ENCODE peak calls at places on chromosomes 16 and 17, in eight cellular contexts. O is GM20000, H is HAP-1, Y is skeletal muscle cell, X is LoVo, Q is foreskin fibroblast, B is mesothelial cell of epicardium, N is ACHN. I is an unnamed sample.

GRCh38 chr16:19520861-19521331 is 1.0 kb downstream of the GDE1 start:
- DNase-seq in Y (no peak), X (peak), H (peak), N (peak), Q (peak), O (peak), B (no peak), I (no peak)

GRCh38 chr16:54630284-54630967 is 300.2 kb upstream of the IRX5 start:
- DNase-seq in Y (no peak), B (no peak), O (no peak), Q (peak), X (no peak), H (no peak), N (no peak), I (no peak)

GRCh38 chr17:66518677-66519076 is 216.3 kb downstream of the PRKCA start:
- DNase-seq in N (no peak), O (no peak), Y (no peak), H (no peak), B (no peak), Q (no peak), X (no peak), I (no peak)

GRCh38 chr17:58335779-58336455 is 7.3 kb upstream of the TSPOAP1 start:
- DNase-seq in N (no peak), X (peak), B (no peak), Y (no peak), Q (no peak), O (peak), H (no peak), I (peak)

GRCh38 chr17:2364132-2365116 is 27.1 kb downstream of the SGSM2 start:
- DNase-seq in H (no peak), N (no peak), X (no peak), B (no peak), O (no peak), Q (no peak), Y (no peak), I (no peak)

GRCh38 chr17:9900019-9900594 is 5.0 kb downstream of the RCVRN start:
- DNase-seq in Y (no peak), X (no peak), B (no peak), N (no peak), Q (peak), H (no peak), O (no peak), I (no peak)

GRCh38 chr16:74605746-74606520 is 981 bp downstream of the GLG1 start:
- DNase-seq in B (no peak), O (no peak), H (no peak), Y (no peak), N (no peak), X (no peak), Q (peak), I (no peak)

GRCh38 chr17:78532922-78533640 is 44.1 kb downstream of the DNAH17 start:
- DNase-seq in O (no peak), H (no peak), Y (peak), N (peak), Q (peak), X (no peak), B (no peak), I (no peak)

GRCh38 chr17:81398170-81398854 is 3.1 kb downstream of the BAHCC1 start:
- DNase-seq in H (peak), Y (no peak), X (peak), N (no peak), B (no peak), Q (no peak), O (no peak), I (peak)

GRCh38 chr16:68186877-68187276 is 49.0 kb downstream of the ESRP2 start:
- DNase-seq in X (no peak), B (no peak), H (no peak), O (no peak), N (no peak), Q (no peak), Y (no peak), I (no peak)

GRCh38 chr16:48133455-48134226 is 22.2 kb downstream of the ABCC12 start:
- DNase-seq in Y (no peak), N (no peak), B (no peak), O (no peak), Q (no peak), H (no peak), X (no peak), I (no peak)

GRCh38 chr17:43994272-43995149 is 9.9 kb upstream of the NAGS start:
- DNase-seq in O (peak), Y (no peak), N (peak), Q (peak), X (peak), H (peak), B (peak), I (peak)

GRCh38 chr16:89103156-89103555 is 9.5 kb downstream of the ACSF3 start:
- DNase-seq in B (no peak), X (no peak), Y (no peak), O (no peak), H (no peak), Q (no peak), N (no peak), I (peak)

GRCh38 chr17:49224198-49224996 is 6.2 kb downstream of the PHOSPHO1 start:
- DNase-seq in Y (no peak), Q (peak), X (no peak), N (no peak), H (no peak), O (peak), B (peak), I (peak)

GRCh38 chr17:39001703-39002637 is 34.8 kb upstream of the FBXO47 start:
- DNase-seq in Y (peak), N (no peak), X (peak), Q (peak), B (no peak), O (no peak), H (no peak), I (peak)

GRCh38 chr17:47235506-47235905 is 18.1 kb upstream of the ITGB3 start:
- DNase-seq in Q (no peak), B (no peak), Y (no peak), N (no peak), H (no peak), O (no peak), X (no peak), I (no peak)

GRCh38 chr17:45143767-45144198 is 4.5 kb upstream of the HEXIM1 start:
- DNase-seq in Y (peak), B (peak), O (no peak), X (no peak), N (no peak), H (no peak), Q (peak), I (no peak)

GRCh38 chr17:82917656-82918345 is 78.0 kb upstream of the ZNF750 start:
- DNase-seq in Q (peak), B (no peak), X (no peak), N (peak), Y (no peak), O (no peak), H (no peak), I (peak)

GRCh38 chr17:42120161-42121065 is 754 bp downstream of the KAT2A start:
- DNase-seq in B (no peak), X (peak), N (no peak), H (peak), O (peak), Q (peak), Y (no peak), I (peak)

GRCh38 chr16:1932050-1933028 is 10.7 kb downstream of the MSRB1 start:
- DNase-seq in H (no peak), B (no peak), Q (peak), Y (no peak), N (peak), X (no peak), O (no peak), I (no peak)

GRCh38 chr16:82694239-82694874 is 67.6 kb downstream of the CDH13 start:
- DNase-seq in X (no peak), B (no peak), Q (peak), Y (peak), N (peak), H (no peak), O (no peak), I (no peak)

GRCh38 chr17:78469443-78469842 is 91.0 kb downstream of the PGS1 start:
- DNase-seq in X (no peak), N (no peak), Y (no peak), B (no peak), H (no peak), Q (no peak), O (no peak), I (no peak)

GRCh38 chr17:62767997-62768396 is 40.1 kb downstream of the MARCHF10 start:
- DNase-seq in Q (no peak), B (no peak), X (no peak), Y (no peak), H (no peak), O (no peak), N (no peak), I (no peak)

GRCh38 chr17:39926135-39926587 is 1.2 kb downstream of the ORMDL3 start:
- DNase-seq in O (no peak), Q (no peak), X (no peak), N (no peak), H (no peak), Y (no peak), B (no peak), I (no peak)

GRCh38 chr17:39252788-39253460 is 27.2 kb upstream of the STAC2 start:
- DNase-seq in X (no peak), N (no peak), Q (no peak), B (no peak), H (no peak), Y (no peak), O (no peak), I (no peak)

GRCh38 chr17:82489117-82489516 is 30.4 kb upstream of the FOXK2 start:
- DNase-seq in H (no peak), B (no peak), N (no peak), O (no peak), Q (peak), Y (no peak), X (no peak), I (no peak)

GRCh38 chr16:17275076-17275732 is 195.6 kb downstream of the XYLT1 start:
- DNase-seq in N (no peak), Q (peak), X (peak), B (no peak), O (peak), H (no peak), Y (no peak), I (no peak)

GRCh38 chr17:68497885-68498319 is 14.3 kb upstream of the PRKAR1A start:
- DNase-seq in N (no peak), Q (no peak), H (no peak), X (no peak), B (no peak), Y (no peak), O (peak), I (no peak)

GRCh38 chr16:78560997-78561396 is 461.5 kb downstream of the WWOX start:
- DNase-seq in Q (no peak), O (no peak), X (no peak), N (no peak), Y (no peak), H (no peak), B (no peak), I (no peak)

GRCh38 chr16:17607075-17607509 is 136.3 kb upstream of the XYLT1 start:
- DNase-seq in N (no peak), H (no peak), X (no peak), Q (no peak), O (no peak), B (no peak), Y (no peak), I (no peak)

GRCh38 chr17:38844261-38844757 is 9.2 kb downstream of the RPL23 start:
- DNase-seq in Y (no peak), Q (no peak), O (no peak), X (peak), H (no peak), N (no peak), B (no peak), I (no peak)

GRCh38 chr17:50056217-50056960 is 479 bp downstream of the ITGA3 start:
- DNase-seq in X (peak), B (peak), N (peak), Y (no peak), O (peak), Q (peak), H (peak), I (peak)

I was measured in NCI-H526.